ENCODE peak calls at places on chromosomes 16 and 17, in seven cellular contexts. F, L, K, E, Y, I and G are unnamed samples. For H3K36me3 and H3K4me1, the result is how much of the 10 kb centered on the place peaks cover.

GRCh38 chr16:83863682-83864081 is 35.2 kb upstream of the MLYCD start:
- DNase-seq in E (no peak), Y (no peak), F (no peak), I (no peak), K (no peak), L (no peak), G (no peak)

GRCh38 chr16:30557397-30557949 is 701 bp downstream of the ZNF764 start:
- DNase-seq in Y (no peak), K (peak), F (no peak), L (no peak), E (no peak), I (peak), G (no peak)

GRCh38 chr16:70695351-70696070 is 9.7 kb upstream of the MTSS2 start:
- DNase-seq in I (no peak), K (peak), E (no peak), L (peak), Y (no peak), F (peak), G (peak)

GRCh38 chr16:10619271-10619849 is 39.0 kb upstream of the EMP2 start:
- DNase-seq in K (peak), Y (no peak), L (no peak), E (no peak), F (peak), I (no peak), G (no peak)

GRCh38 chr17:67608691-67609090 is 109.0 kb upstream of the NOL11 start:
- DNase-seq in Y (no peak), K (no peak), E (peak), L (no peak), I (no peak), F (no peak), G (no peak)

GRCh38 chr17:67779098-67779672 is 46.1 kb upstream of the BPTF start:
- DNase-seq in I (peak), L (peak), E (peak), K (peak), F (peak), Y (peak), G (peak)

GRCh38 chr16:83187404-83187803 is 560.6 kb downstream of the CDH13 start:
- DNase-seq in E (peak), L (no peak), Y (no peak), K (no peak), F (no peak), I (no peak), G (no peak)

GRCh38 chr17:7579001-7579838 is at the start of gene CD68:
- DNase-seq in Y (peak), F (peak), L (peak), K (peak), E (peak), I (peak), G (peak)

GRCh38 chr16:2468142-2468724 is 2.9 kb upstream of the NTN3 start:
- DNase-seq in F (peak), E (peak), K (no peak), Y (no peak), L (no peak), I (no peak), G (no peak)

GRCh38 chr17:82668631-82669099 is 20.4 kb upstream of the WDR45B start:
- DNase-seq in K (peak), F (peak), L (peak), Y (no peak), I (no peak), E (peak), G (no peak)

GRCh38 chr17:21042434-21043295 is at the start of gene USP22:
- DNase-seq in E (no peak), F (peak), I (no peak), L (no peak), Y (no peak), K (no peak), G (no peak)

GRCh38 chr16:77172964-77173363 is 18.0 kb upstream of the MON1B start:
- DNase-seq in F (no peak), L (no peak), K (no peak), E (no peak), Y (no peak), I (no peak), G (no peak)

GRCh38 chr16:31458073-31458834 is 1.0 kb upstream of the ARMC5 start:
- DNase-seq in I (peak), K (peak), F (peak), Y (no peak), E (peak), L (peak), G (peak)

GRCh38 chr16:89009343-89010209 is 32.6 kb upstream of the CBFA2T3 start:
- DNase-seq in E (no peak), I (peak), Y (no peak), L (peak), F (peak), K (peak), G (no peak)

DNA sequence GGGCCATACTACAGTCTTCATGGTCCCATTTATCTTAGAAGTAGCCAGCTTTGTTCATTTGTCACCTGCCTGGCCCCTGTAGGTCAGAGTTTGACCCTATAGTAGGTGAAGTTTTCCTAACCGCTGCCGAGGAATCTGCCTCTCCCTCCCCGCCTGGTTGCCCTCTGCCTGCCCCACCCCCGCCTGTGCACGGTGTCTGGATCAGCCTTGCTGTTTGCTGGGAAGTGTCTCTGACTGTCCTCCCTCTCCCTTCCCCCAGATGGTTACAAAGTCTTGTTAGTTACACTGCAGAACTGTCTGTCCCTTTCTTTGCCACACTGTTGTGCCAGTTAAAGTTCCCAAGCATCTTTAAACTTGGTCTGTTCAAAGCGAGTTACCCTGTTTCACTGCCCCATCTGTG is 5.7 kb downstream of the UBFD1 start:
- DNase-seq in E (no peak), Y (no peak), I (no peak), K (no peak), F (no peak), L (no peak), G (no peak)
- H3K36me3 ChIP-seq in E (half or more), Y (under half), I (half or more), K (under half), F (under half), L (under half), G (under half)

GRCh38 chr17:18314059-18314730 is 599 bp downstream of the TOP3A start:
- DNase-seq in K (peak), E (peak), F (no peak), L (peak), Y (no peak), I (no peak), G (no peak)

GRCh38 chr17:18314731-18315497 is at the start of the genes SMCR8 and TOP3A:
- DNase-seq in I (peak), L (peak), Y (peak), F (peak), K (peak), E (peak), G (peak)

GRCh38 chr17:18318122-18318521 is 3.0 kb downstream of the SMCR8 start:
- DNase-seq in L (no peak), I (no peak), K (no peak), Y (no peak), F (no peak), E (no peak), G (no peak)

GRCh38 chr17:18318771-18319450 is 3.8 kb downstream of the SMCR8 start:
- DNase-seq in Y (no peak), K (no peak), L (no peak), I (no peak), E (no peak), F (no peak), G (no peak)

GRCh38 chr17:18315498-18316360 is 636 bp downstream of the SMCR8 start:
- DNase-seq in K (no peak), F (no peak), E (peak), Y (peak), L (peak), I (peak), G (no peak)
- H3K4me1 ChIP-seq in K (under half), F (under half), E (under half), Y (half or more), L (half or more), I (half or more), G (half or more)

GRCh38 chr17:65259281-65259680 is 122.1 kb downstream of the RGS9 start:
- DNase-seq in I (no peak), F (no peak), L (no peak), Y (no peak), E (no peak), K (no peak), G (no peak)

GRCh38 chr17:65260626-65261025 is 123.5 kb downstream of the RGS9 start:
- DNase-seq in E (no peak), L (no peak), F (no peak), Y (no peak), I (no peak), K (no peak), G (no peak)

GRCh38 chr17:65261152-65261551 is 124.0 kb downstream of the RGS9 start:
- DNase-seq in F (peak), I (no peak), Y (no peak), L (no peak), E (no peak), K (no peak), G (no peak)

GRCh38 chr17:65265276-65265675 is 128.1 kb downstream of the RGS9 start:
- DNase-seq in K (no peak), I (peak), E (no peak), Y (no peak), F (no peak), L (no peak), G (no peak)

GRCh38 chr17:65261682-65262636 is 124.8 kb downstream of the RGS9 start:
- DNase-seq in E (peak), K (no peak), F (no peak), I (peak), L (no peak), Y (no peak), G (no peak)
- H3K4me3 ChIP-seq in E (no peak), K (no peak), F (no peak), I (no peak), L (no peak), Y (no peak), G (no peak)

GRCh38 chr16:27317738-27318398 is 4.1 kb downstream of the IL4R start:
- DNase-seq in F (no peak), L (peak), I (peak), K (no peak), Y (no peak), E (no peak), G (no peak)
- H3K36me3 ChIP-seq in F (under half), L (under half), I (under half), K (under half), Y (under half), E (under half), G (under half)

DNA sequence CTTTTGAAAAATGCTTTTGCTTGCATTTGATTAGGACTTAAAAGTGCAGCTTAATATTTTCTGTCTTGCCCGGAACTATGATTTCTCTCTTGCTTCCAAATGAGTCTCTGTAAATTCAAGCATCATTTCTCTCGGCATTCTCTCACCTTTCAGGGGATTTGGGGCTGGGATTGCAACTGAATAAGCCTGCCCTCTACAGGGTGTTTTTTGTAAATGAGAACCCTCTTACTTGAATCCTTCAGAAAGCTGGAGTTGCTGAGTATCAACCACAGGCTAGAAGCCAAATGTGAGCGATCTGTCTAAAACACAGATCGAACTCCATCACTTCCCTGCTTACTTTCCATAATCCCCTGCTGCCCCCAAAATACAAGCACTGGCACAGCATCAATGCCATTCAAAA is 234.6 kb downstream of the TMEM114 start:
- DNase-seq in Y (no peak), K (no peak), L (no peak), E (no peak), F (peak), I (no peak), G (no peak)
- H3K4me1 ChIP-seq in Y (under half), K (under half), L (under half), E (under half), F (under half), I (under half), G (under half)

DNA sequence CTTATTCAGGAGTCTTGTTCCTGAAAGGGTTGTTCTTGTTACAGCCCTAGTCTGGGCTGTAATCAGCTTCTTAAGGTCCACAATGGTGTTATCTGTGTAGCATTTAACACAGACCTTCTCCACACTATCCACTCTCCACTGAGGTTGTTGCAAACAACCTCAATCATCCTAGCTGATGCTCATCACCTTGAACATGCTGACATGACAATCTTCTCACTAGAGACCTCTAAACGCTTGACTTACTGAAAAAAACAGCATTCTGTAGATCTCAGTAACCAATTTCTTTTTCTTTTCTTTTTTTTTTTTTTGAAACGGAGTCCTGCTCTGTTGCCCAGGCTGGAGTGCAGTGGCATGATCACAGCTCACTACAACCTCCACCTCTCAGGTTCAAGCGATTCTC is 3.6 kb downstream of the TNFRSF17 start:
- DNase-seq in L (no peak), K (no peak), E (no peak), F (no peak), I (no peak), Y (no peak), G (no peak)
- H3K4me3 ChIP-seq in L (no peak), K (no peak), E (no peak), F (no peak), I (no peak), Y (no peak), G (no peak)

GRCh38 chr17:40415390-40415789 is 2.3 kb downstream of the TOP2A start:
- DNase-seq in L (peak), F (peak), K (peak), Y (no peak), E (peak), I (peak), G (no peak)
- H3K36me3 ChIP-seq in L (under half), F (under half), K (under half), Y (under half), E (under half), I (under half), G (under half)